ENCODE peak calls at places on chromosomes 7 and 10, in four cellular contexts. O, P, V and B are unnamed samples.

GRCh38 chr7:11272352-11272751 is 298.7 kb downstream of the PHF14 start:
- DNase-seq in O (no peak), P (no peak), V (no peak), B (no peak)

GRCh38 chr10:32318476-32318896 is 28.5 kb downstream of the EPC1 start:
- DNase-seq in O (peak), V (no peak), P (no peak), B (no peak)

GRCh38 chr7:1357601-1358271 is 101.5 kb downstream of the MICALL2 start:
- DNase-seq in O (no peak), P (peak), V (no peak), B (no peak)

GRCh38 chr10:123743441-123744225 is 77.5 kb downstream of the GPR26 start:
- DNase-seq in P (no peak), O (no peak), V (no peak), B (no peak)

GRCh38 chr7:19239951-19240350 is 94.7 kb upstream of the FERD3L start:
- DNase-seq in O (no peak), P (no peak), V (no peak), B (no peak)

GRCh38 chr10:75187961-75188426 is 22.6 kb upstream of the VDAC2 start:
- DNase-seq in O (no peak), P (no peak), V (peak), B (peak)

GRCh38 chr10:110269641-110270318 is 34.9 kb downstream of the SMNDC1 start:
- DNase-seq in O (peak), P (no peak), V (peak), B (no peak)

GRCh38 chr7:125358551-125359167 is 429.0 kb upstream of the POT1 start:
- DNase-seq in P (no peak), O (no peak), V (no peak), B (no peak)

GRCh38 chr7:123682690-123683089 is 27.0 kb downstream of the LMOD2 start:
- DNase-seq in V (no peak), P (no peak), O (peak), B (no peak)

GRCh38 chr7:87599336-87599735 is 1.3 kb downstream of the ABCB1 start:
- DNase-seq in O (no peak), V (peak), P (peak), B (peak)

GRCh38 chr7:139034855-139035587 is 821 bp downstream of the ZC3HAV1L start:
- DNase-seq in O (no peak), P (no peak), V (peak), B (peak)

GRCh38 chr7:106772655-106773108 is 92.4 kb upstream of the PIK3CG start:
- DNase-seq in P (no peak), O (no peak), V (no peak), B (no peak)

GRCh38 chr7:139095194-139095659 is 14.3 kb downstream of the ZC3HAV1 start:
- DNase-seq in P (no peak), V (no peak), O (no peak), B (peak)

GRCh38 chr7:82559203-82559805 is 115.7 kb upstream of the CACNA2D1 start:
- DNase-seq in O (no peak), V (peak), P (no peak), B (no peak)

GRCh38 chr10:24737001-24737400 is 13.3 kb upstream of the ARHGAP21 start:
- DNase-seq in V (no peak), O (no peak), P (no peak), B (no peak)